ENCODE peak calls at places on chromosomes 12 and 14, in four cellular contexts. T, C, J and E are unnamed samples.

GRCh38 chr12:47591795-47592194 is 114.0 kb downstream of the RPAP3 start:
- DNase-seq in J (no peak), C (no peak), T (no peak), E (no peak)

GRCh38 chr14:80981156-80981555 is 25.7 kb downstream of the TSHR start:
- DNase-seq in T (no peak), C (no peak), J (no peak), E (no peak)

GRCh38 chr12:54601841-54602240 is 13.4 kb upstream of the PPP1R1A start:
- DNase-seq in J (no peak), T (no peak), C (no peak), E (no peak)

GRCh38 chr14:49946320-49947141 is 53.6 kb downstream of the ARF6 start:
- DNase-seq in T (no peak), J (no peak), C (peak; percentile 82), E (no peak)

GRCh38 chr12:102960766-102961487 is 3.5 kb downstream of the ASCL1 start:
- DNase-seq in C (peak; percentile 70), J (no peak), T (no peak), E (no peak)

GRCh38 chr12:4648099-4648498 is 752 bp downstream of the AKAP3 start:
- DNase-seq in T (no peak), C (no peak), J (peak; percentile 54), E (no peak)

GRCh38 chr12:53845932-53846331 is 92.7 kb upstream of the HOXC13 start:
- DNase-seq in C (no peak), T (no peak), J (no peak), E (no peak)

GRCh38 chr12:53938276-53939140 is at the start of gene HOXC13:
- DNase-seq in T (no peak), C (peak; percentile 98), J (no peak), E (peak; percentile 55)

GRCh38 chr14:54805080-54805479 is 97.5 kb downstream of the GCH1 start:
- DNase-seq in T (no peak), J (no peak), C (no peak), E (no peak)

GRCh38 chr12:22100952-22101748 is 55.1 kb downstream of the CMAS start:
- DNase-seq in C (peak; percentile 18), T (no peak), J (peak; percentile 74), E (peak; percentile 56)

GRCh38 chr14:94164685-94165431 is 9.3 kb upstream of the PPP4R4 start:
- DNase-seq in C (no peak), T (no peak), J (no peak), E (no peak)

GRCh38 chr14:32203928-32204357 is 874 bp upstream of the RNU6-8 start:
- DNase-seq in T (no peak), C (peak; percentile 38), J (peak; percentile 21), E (no peak)

GRCh38 chr14:102183922-102184677 is 44.4 kb downstream of the WDR20 start:
- DNase-seq in T (no peak), C (no peak), J (no peak), E (peak; percentile 58)